ENCODE peak calls at places on chromosomes 6 and 20, in eight cellular contexts. Q is fibroblast of lung, S is lower leg skin, M is left lung, O is cardiac muscle cell, Z is mammary epithelial cell, C is RWPE1, X is ovary. W is an unnamed sample.

GRCh38 chr20:57694481-57694880 is 15.3 kb downstream of the PMEPA1 start:
- DNase-seq in Q (no peak), X (no peak), O (no peak), Z (no peak), C (no peak), M (no peak), S (no peak), W (no peak)

GRCh38 chr6:75081920-75082319 is 123.9 kb downstream of the COL12A1 start:
- DNase-seq in X (no peak), O (no peak), Z (no peak), S (no peak), Q (peak; percentile 66), C (no peak), M (no peak), W (no peak)

GRCh38 chr20:1803216-1804128 is 91.7 kb upstream of the SIRPA start:
- DNase-seq in Z (no peak), M (peak; percentile 94), C (no peak), X (peak; percentile 51), Q (peak; percentile 59), O (peak; percentile 81), S (peak; percentile 55), W (peak; percentile 71)

GRCh38 chr20:1374246-1374645 is 18.6 kb downstream of the FKBP1A start:
- DNase-seq in S (no peak), Z (no peak), C (no peak), O (peak; percentile 74), X (no peak), M (no peak), Q (no peak), W (no peak)

GRCh38 chr20:53695797-53696527 is 102.3 kb upstream of the ZNF217 start:
- DNase-seq in Z (no peak), C (no peak), O (no peak), S (no peak), Q (no peak), X (no peak), M (no peak), W (no peak)

GRCh38 chr6:133590814-133591213 is 298.1 kb upstream of the TCF21 start:
- DNase-seq in M (no peak), X (no peak), Z (peak; percentile 96), Q (peak; percentile 63), S (no peak), O (no peak), C (peak; percentile 64), W (no peak)

GRCh38 chr20:57244221-57244585 is 22.2 kb downstream of the BMP7 start:
- DNase-seq in C (no peak), O (no peak), Z (peak; percentile 16), M (no peak), Q (no peak), X (no peak), S (no peak), W (no peak)

GRCh38 chr20:561437-562231 is 18.0 kb upstream of the CSNK2A1 start:
- DNase-seq in Q (peak; percentile 65), C (peak; percentile 74), S (peak; percentile 46), Z (peak; percentile 50), X (peak; percentile 57), M (no peak), O (peak; percentile 74), W (peak; percentile 78)

GRCh38 chr6:16966821-16967817 is 134.7 kb upstream of the STMND1 start:
- DNase-seq in C (no peak), S (peak; percentile 34), Z (no peak), M (no peak), X (no peak), O (no peak), Q (no peak), W (no peak)

GRCh38 chr6:137765044-137765443 is 102.0 kb upstream of the TNFAIP3 start:
- DNase-seq in Q (no peak), Z (peak; percentile 86), S (no peak), X (no peak), M (no peak), C (peak; percentile 15), O (no peak), W (no peak)

GRCh38 chr20:46990017-46990810 is 95.6 kb downstream of the EYA2 start:
- DNase-seq in C (no peak), S (peak; percentile 47), Q (no peak), X (no peak), Z (peak; percentile 33), O (no peak), M (no peak), W (no peak)

GRCh38 chr6:43076093-43076927 is at the start of gene PTK7:
- DNase-seq in S (no peak), C (no peak), Q (peak; percentile 71), Z (peak; percentile 48), O (peak; percentile 80), M (peak; percentile 85), X (peak; percentile 87), W (peak; percentile 91)

GRCh38 chr20:36670665-36671357 is 24.8 kb upstream of the SLA2 start:
- DNase-seq in O (no peak), S (no peak), Z (no peak), X (no peak), M (no peak), C (no peak), Q (no peak), W (no peak)

GRCh38 chr6:24196198-24196597 is 70.2 kb downstream of the NRSN1 start:
- DNase-seq in Q (no peak), C (no peak), O (no peak), S (no peak), X (no peak), M (no peak), Z (no peak), W (no peak)

GRCh38 chr20:20083796-20084195 is 31.5 kb downstream of the CFAP61 start:
- DNase-seq in C (peak; percentile 41), M (no peak), O (peak; percentile 55), Q (peak; percentile 45), Z (peak; percentile 23), S (no peak), X (no peak), W (no peak)

GRCh38 chr6:13053080-13053479 is 275.3 kb downstream of the TBC1D7 start:
- DNase-seq in X (no peak), S (peak; percentile 54), Z (no peak), M (no peak), O (peak; percentile 38), Q (no peak), C (no peak), W (no peak)

GRCh38 chr6:100116409-100117194 is 122.6 kb upstream of the MCHR2 start:
- DNase-seq in M (no peak), S (peak; percentile 36), Q (peak; percentile 82), X (no peak), O (peak; percentile 81), Z (peak; percentile 45), C (peak; percentile 48), W (peak; percentile 51)

GRCh38 chr6:156864557-156864956 is 87.4 kb downstream of the ARID1B start:
- DNase-seq in Z (peak; percentile 9), O (no peak), M (no peak), S (no peak), Q (no peak), C (no peak), X (no peak), W (no peak)

GRCh38 chr6:156867121-156867520 is 89.9 kb downstream of the ARID1B start:
- DNase-seq in X (no peak), O (no peak), Q (no peak), S (no peak), M (no peak), C (no peak), Z (no peak), W (no peak)

GRCh38 chr6:156868385-156868784 is 91.2 kb downstream of the ARID1B start:
- DNase-seq in X (no peak), O (no peak), M (no peak), Q (no peak), S (no peak), C (no peak), Z (no peak), W (no peak)

GRCh38 chr6:156865019-156865629 is 87.9 kb downstream of the ARID1B start:
- DNase-seq in S (no peak), Q (peak; percentile 38), Z (peak; percentile 9), C (no peak), O (peak; percentile 43), X (no peak), M (no peak), W (no peak)

GRCh38 chr6:156866181-156866862 is 89.1 kb downstream of the ARID1B start:
- DNase-seq in X (no peak), Z (peak; percentile 26), M (no peak), Q (peak; percentile 64), S (no peak), C (peak; percentile 12), O (peak; percentile 28), W (no peak)
- TF ChIP-seq CTCF in X (no peak), Z (no peak), M (no peak), Q (no peak), S (no peak), C (no peak), O (no peak), W (no peak)

GRCh38 chr6:56764081-56764566 is 121.4 kb upstream of the DST start:
- DNase-seq in Z (peak; percentile 62), Q (peak; percentile 63), O (peak; percentile 63), M (no peak), X (no peak), C (no peak), S (no peak), W (no peak)
- TF ChIP-seq CTCF in Z (peak; percentile 57), Q (peak; percentile 36), O (peak; percentile 46), M (peak; percentile 12), X (no peak), C (peak; percentile 50), S (no peak), W (peak; percentile 22)

GRCh38 chr6:2938632-2939083 is 32.7 kb downstream of the SERPINB6 start:
- DNase-seq in Q (no peak), O (no peak), M (no peak), X (no peak), C (no peak), Z (peak; percentile 51), S (no peak), W (no peak)
- TF ChIP-seq CTCF in Q (no peak), O (peak; percentile 20), M (no peak), X (no peak), C (no peak), Z (peak; percentile 54), S (no peak), W (no peak)

DNA sequence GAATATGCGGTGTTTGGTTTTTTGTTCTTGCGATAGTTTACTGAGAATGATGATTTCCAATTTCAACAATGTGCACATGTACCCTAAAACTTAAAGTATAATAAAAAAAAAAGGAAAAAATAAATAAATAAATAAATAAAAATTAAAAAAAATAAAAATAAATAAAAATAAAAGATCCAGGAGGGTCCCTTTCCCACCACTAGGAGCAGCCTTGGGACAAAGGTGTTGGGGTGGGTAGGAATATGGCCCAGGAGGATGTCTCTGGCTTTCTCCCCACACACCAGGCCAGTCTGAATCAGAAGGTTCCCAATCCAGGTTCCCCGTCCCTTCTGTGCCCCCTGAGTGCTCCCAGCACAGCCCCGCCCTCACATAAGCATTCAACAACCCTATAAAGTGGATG is 9.5 kb downstream of the LRFN2 start:
- DNase-seq in X (no peak), Q (no peak), Z (no peak), C (no peak), S (no peak), O (no peak), M (no peak), W (no peak)
- TF ChIP-seq CTCF in X (no peak), Q (no peak), Z (no peak), C (no peak), S (no peak), O (no peak), M (no peak), W (peak; percentile 58)

GRCh38 chr6:139510040-139510815 is 135.8 kb upstream of the CITED2 start:
- DNase-seq in Z (no peak), S (no peak), C (no peak), O (no peak), X (no peak), Q (no peak), M (no peak), W (no peak)
- TF ChIP-seq CTCF in Z (no peak), S (no peak), C (no peak), O (no peak), X (no peak), Q (no peak), M (no peak), W (no peak)

W was measured in glutamatergic neuron.